ENCODE peak calls at places on chromosomes 4 and X, in seven cellular contexts. R is lower lobe of right lung, X is HL-60, Y is AG09319, H is heart left ventricle, Q is foreskin keratinocyte, V is hepatocyte. E is an unnamed sample.

GRCh38 chr4:143406523-143406922 is 69.8 kb downstream of the GAB1 start:
- DNase-seq in Y (no peak), R (peak), Q (no peak), X (peak), H (peak), V (peak), E (peak)

GRCh38 chrX:121179972-121180371 is 132.6 kb downstream of the GLUD2 start:
- DNase-seq in H (no peak), X (no peak), V (no peak), R (no peak), Q (no peak), Y (no peak), E (no peak)

GRCh38 chr4:42280327-42281095 is 116.8 kb upstream of the SHISA3 start:
- DNase-seq in X (peak), V (peak), R (no peak), Y (no peak), H (no peak), Q (no peak), E (peak)

GRCh38 chr4:8067945-8068894 is 90.4 kb downstream of the ABLIM2 start:
- DNase-seq in V (no peak), Y (no peak), Q (no peak), H (no peak), X (no peak), R (peak), E (no peak)

GRCh38 chr4:2362286-2363055 is 56.0 kb downstream of the ZFYVE28 start:
- DNase-seq in Q (no peak), Y (no peak), H (no peak), X (no peak), R (peak), V (no peak), E (no peak)

GRCh38 chrX:154486396-154487207 is at the start of gene UBL4A:
- DNase-seq in Y (no peak), V (peak), X (peak), Q (no peak), R (peak), H (peak), E (peak)

GRCh38 chrX:19578956-19579355 is 63.6 kb upstream of the MAP3K15 start:
- DNase-seq in R (no peak), X (no peak), Y (no peak), Q (no peak), V (no peak), H (peak), E (no peak)

GRCh38 chr4:82373816-82374740 is at the start of gene HNRNPD:
- DNase-seq in V (peak), X (peak), Q (peak), Y (peak), R (peak), H (peak), E (peak)

GRCh38 chrX:66144258-66144657 is 19.8 kb upstream of the HEPH start:
- DNase-seq in H (no peak), X (no peak), Y (no peak), Q (no peak), R (no peak), V (no peak), E (no peak)

GRCh38 chr4:156223985-156224384 is 270.3 kb upstream of the CTSO start:
- DNase-seq in V (no peak), Y (no peak), X (no peak), H (no peak), R (no peak), Q (peak), E (no peak)

GRCh38 chrX:54715621-54716020 is 82.4 kb downstream of the ITIH6 start:
- DNase-seq in Q (peak), Y (no peak), R (no peak), X (no peak), V (no peak), H (no peak), E (no peak)

GRCh38 chr4:92461732-92462131 is 158.0 kb downstream of the GRID2 start:
- DNase-seq in H (no peak), V (no peak), Q (no peak), X (no peak), R (no peak), Y (no peak), E (no peak)

GRCh38 chr4:15434086-15434485 is 6.3 kb downstream of the C1QTNF7 start:
- DNase-seq in H (no peak), V (no peak), X (no peak), Y (peak), Q (no peak), R (no peak), E (no peak)

GRCh38 chr4:134490863-134491262 is 289.3 kb upstream of the PABPC4L start:
- DNase-seq in Y (no peak), Q (no peak), H (no peak), V (no peak), R (no peak), X (no peak), E (no peak)

GRCh38 chrX:65993915-65994460 is 45.9 kb downstream of the VSIG4 start:
- DNase-seq in Y (no peak), H (no peak), V (no peak), Q (no peak), X (no peak), R (no peak), E (peak)

GRCh38 chr4:10456270-10457254 is 664 bp downstream of the ZNF518B start:
- DNase-seq in V (peak), Q (no peak), X (peak), Y (no peak), H (peak), R (peak), E (peak)

GRCh38 chr4:68283714-68284113 is 38.2 kb upstream of the TMPRSS11B start:
- DNase-seq in Q (peak), Y (no peak), V (no peak), H (no peak), R (no peak), X (no peak), E (no peak)

GRCh38 chrX:72255445-72255844 is 16.6 kb upstream of the ERCC6L start:
- DNase-seq in R (peak), Y (no peak), X (no peak), Q (no peak), V (no peak), H (no peak), E (peak)

GRCh38 chr4:145888393-145888792 is 50.2 kb downstream of the ZNF827 start:
- DNase-seq in R (no peak), V (no peak), X (no peak), Y (no peak), Q (no peak), H (no peak), E (no peak)

GRCh38 chr4:143375326-143376073 is 38.8 kb downstream of the GAB1 start:
- DNase-seq in X (peak), H (no peak), R (no peak), V (no peak), Y (no peak), Q (no peak), E (peak)

GRCh38 chrX:55135171-55135570 is 46.4 kb downstream of the PAGE2 start:
- DNase-seq in X (no peak), H (peak), R (no peak), Y (no peak), V (peak), Q (no peak), E (peak)

GRCh38 chr4:20483416-20483815 is 216.8 kb upstream of the PACRGL start:
- DNase-seq in Y (no peak), X (no peak), Q (no peak), H (no peak), R (no peak), V (no peak), E (no peak)

GRCh38 chrX:77572322-77572721 is 125.1 kb downstream of the FGF16 start:
- DNase-seq in X (no peak), Q (peak), Y (no peak), H (no peak), R (no peak), V (no peak), E (no peak)

GRCh38 chrX:10296581-10296980 is 139.8 kb downstream of the CLCN4 start:
- DNase-seq in R (no peak), H (no peak), V (no peak), Q (no peak), Y (peak), X (no peak), E (no peak)

GRCh38 chr4:147496500-147496899 is 15.6 kb downstream of the EDNRA start:
- DNase-seq in V (no peak), R (no peak), Q (no peak), X (no peak), Y (no peak), H (no peak), E (no peak)

GRCh38 chrX:111123125-111123524 is 27.1 kb downstream of the PAK3 start:
- DNase-seq in Y (no peak), H (no peak), Q (no peak), R (no peak), X (no peak), V (no peak), E (peak)

GRCh38 chrX:79161655-79162054 is 17.2 kb downstream of the GPR174 start:
- DNase-seq in Y (no peak), X (no peak), H (no peak), Q (no peak), R (no peak), V (no peak), E (peak)

GRCh38 chr4:7647932-7648812 is 213.4 kb upstream of the PSAPL1 start:
- DNase-seq in Y (peak), H (no peak), R (no peak), X (peak), V (peak), Q (no peak), E (peak)

GRCh38 chr4:136505020-136505419 is 1027.3 kb downstream of the PCDH18 start:
- DNase-seq in H (no peak), Q (peak), V (no peak), Y (no peak), X (no peak), R (no peak), E (no peak)

GRCh38 chr4:1731180-1731579 is 9.9 kb downstream of the TACC3 start:
- DNase-seq in V (no peak), Y (no peak), Q (no peak), X (no peak), R (no peak), H (no peak), E (no peak)

GRCh38 chr4:79317711-79318110 is 8.2 kb downstream of the NAA11 start:
- DNase-seq in Y (no peak), X (no peak), Q (no peak), V (no peak), R (no peak), H (no peak), E (no peak)

GRCh38 chr4:126604273-126604867 is 1028.4 kb upstream of the INTU start:
- DNase-seq in X (peak), Y (peak), H (no peak), R (no peak), Q (no peak), V (peak), E (no peak)

GRCh38 chrX:123487674-123488073 is 245.2 kb downstream of the THOC2 start:
- DNase-seq in Y (no peak), R (no peak), V (no peak), X (no peak), Q (no peak), H (no peak), E (no peak)

DNA sequence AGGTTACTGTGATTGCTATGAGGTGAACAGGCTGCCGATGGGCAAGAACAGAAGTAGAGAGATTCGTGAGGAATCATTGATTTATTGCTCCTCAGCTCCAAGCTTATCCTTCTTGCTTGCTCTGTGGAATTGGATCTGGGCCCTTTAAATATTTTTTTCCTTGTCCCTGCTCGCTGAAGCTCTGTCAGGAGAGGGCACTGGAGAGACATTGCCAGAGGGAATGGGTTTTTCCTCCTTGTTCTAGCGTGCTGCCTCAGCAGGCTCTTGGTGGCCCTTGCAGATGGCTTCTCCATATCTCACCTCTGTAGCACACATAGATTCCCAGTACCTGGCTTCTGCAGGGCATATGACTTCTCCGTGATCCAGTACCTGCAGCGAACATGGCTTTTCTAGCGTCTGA is 67.4 kb downstream of the CNGA2 start:
- DNase-seq in H (no peak), X (no peak), Q (no peak), Y (no peak), R (no peak), V (no peak), E (no peak)
- TF ChIP-seq CTCF in H (no peak), X (no peak), Q (peak), Y (peak), R (no peak), V (no peak), E (no peak)

GRCh38 chrX:132294192-132294591 is 74.9 kb upstream of the RAP2C start:
- DNase-seq in V (no peak), Y (no peak), H (no peak), Q (no peak), X (no peak), R (no peak), E (no peak)
- TF ChIP-seq CTCF in V (no peak), Y (no peak), H (no peak), Q (no peak), X (no peak), R (no peak), E (no peak)

DNA sequence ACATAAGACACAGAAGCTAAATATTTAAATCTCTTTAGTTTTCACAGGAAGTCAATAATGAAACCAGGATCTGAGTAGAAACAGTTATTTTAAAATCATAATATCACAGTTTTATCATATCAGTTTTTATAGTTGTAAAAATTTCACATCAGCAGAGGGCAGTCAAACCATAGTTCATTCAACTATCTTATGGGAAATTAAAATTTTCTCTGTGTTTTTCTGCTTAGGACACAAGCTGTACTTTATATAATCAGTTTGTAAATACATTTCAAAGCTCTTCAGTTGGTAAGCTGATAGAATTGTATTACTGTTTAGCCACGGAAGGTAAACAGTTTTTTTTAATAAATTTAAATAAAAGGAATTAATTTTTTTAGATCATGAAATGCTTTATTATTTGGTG is 204.8 kb upstream of the NUDT6 start:
- DNase-seq in Y (no peak), H (no peak), V (no peak), X (no peak), Q (no peak), R (no peak), E (no peak)
- TF ChIP-seq CTCF in Y (peak), H (no peak), V (peak), X (no peak), Q (peak), R (peak), E (no peak)

DNA sequence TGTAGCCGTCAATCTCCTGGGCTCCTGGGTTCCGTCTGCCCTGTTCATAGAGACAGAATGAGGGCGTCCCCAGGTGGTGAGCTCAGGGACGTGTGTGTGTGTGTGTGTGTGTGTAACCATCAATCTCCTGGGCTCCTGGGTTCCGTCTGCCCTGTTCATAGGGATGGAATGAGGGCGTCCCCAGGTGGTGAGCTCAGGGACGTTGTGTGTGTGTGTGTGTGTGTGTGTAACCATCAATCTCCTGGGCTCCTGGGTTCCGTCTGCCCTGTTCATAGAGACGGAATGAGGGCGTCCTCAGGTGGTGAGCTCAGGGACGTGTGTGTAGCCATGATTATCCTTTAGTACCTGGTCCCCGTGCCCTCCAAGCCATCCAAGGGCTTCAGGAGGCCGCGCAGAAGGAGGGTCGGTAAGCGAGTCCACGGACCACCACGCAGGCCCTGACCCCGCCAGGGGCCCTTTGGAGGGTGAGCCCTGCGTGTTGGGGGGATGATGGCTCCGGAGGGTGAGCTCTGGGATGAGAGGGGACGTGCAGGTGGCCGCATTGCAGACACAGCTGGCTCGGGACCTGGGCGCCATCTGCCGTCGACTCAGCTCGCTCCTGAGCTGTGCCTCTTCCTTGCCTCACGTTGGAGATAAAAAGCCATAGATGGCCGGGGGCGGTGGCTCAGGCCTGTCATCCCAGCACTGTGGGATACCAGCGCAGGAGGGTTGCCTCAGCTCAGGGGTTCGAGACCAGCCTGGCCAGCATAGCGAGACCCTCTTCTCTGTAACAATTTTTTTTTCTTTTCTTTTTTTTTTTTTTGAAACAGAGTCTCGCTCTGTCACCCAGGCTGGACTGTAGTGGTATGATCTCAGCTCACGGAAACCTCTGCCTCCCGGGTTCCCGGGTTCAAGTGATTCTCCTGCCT is 5.4 kb upstream of the GTPBP6 start:
- DNase-seq in V (peak), X (no peak), R (peak), Q (peak), Y (peak), H (no peak), E (peak)
- TF ChIP-seq CTCF in V (peak), X (no peak), R (no peak), Q (no peak), Y (peak), H (no peak), E (no peak)

DNA sequence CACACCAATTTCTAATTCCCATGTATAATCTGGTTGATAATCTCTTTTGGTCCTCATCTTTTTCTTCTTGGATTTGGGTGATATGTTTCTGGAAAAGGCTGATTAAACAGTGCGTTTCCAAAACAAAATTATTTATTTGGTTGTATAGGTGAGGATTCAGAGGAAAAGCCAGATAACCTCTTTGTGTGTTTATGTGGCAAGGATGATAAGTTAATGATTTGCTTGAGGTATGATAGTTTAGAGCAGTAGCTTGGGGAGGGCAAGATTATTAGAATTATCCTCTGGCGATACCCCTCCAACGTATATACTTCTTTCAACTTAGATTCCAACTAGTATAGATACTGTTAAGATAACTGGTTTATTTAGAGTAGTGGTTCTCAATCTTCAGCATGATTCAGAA is 53.3 kb downstream of the SLC4A4 start:
- DNase-seq in V (no peak), Y (no peak), Q (no peak), H (no peak), R (no peak), X (no peak), E (no peak)
- TF ChIP-seq CTCF in V (no peak), Y (no peak), Q (no peak), H (no peak), R (no peak), X (no peak), E (no peak)

GRCh38 chr4:84159767-84160166 is 339.3 kb downstream of the NKX6-1 start:
- DNase-seq in X (no peak), R (no peak), Q (no peak), Y (no peak), V (peak), H (no peak), E (no peak)
- TF ChIP-seq CTCF in X (no peak), R (no peak), Q (peak), Y (no peak), V (peak), H (no peak), E (no peak)

DNA sequence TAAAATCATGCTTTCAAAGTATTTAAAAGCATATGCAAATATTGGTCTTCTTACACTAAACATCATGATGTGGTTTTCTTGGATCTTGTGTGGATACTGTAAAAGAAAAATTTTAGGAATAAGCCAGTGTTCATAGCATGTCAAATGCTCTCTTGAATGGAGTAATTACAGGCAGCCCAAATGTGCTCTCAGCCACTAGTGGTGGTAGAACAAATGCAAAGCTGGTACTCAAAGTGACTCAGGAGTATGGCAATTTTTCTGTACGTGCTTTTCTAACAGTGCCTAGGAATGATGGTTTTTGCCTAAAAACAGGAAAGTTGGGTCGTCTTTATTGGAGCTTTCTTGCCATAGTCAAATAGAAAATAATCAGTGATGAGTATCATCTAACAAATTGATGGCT is 19.9 kb downstream of the PGRMC2 start:
- DNase-seq in X (no peak), Q (no peak), H (no peak), V (no peak), Y (no peak), R (no peak), E (no peak)
- TF ChIP-seq CTCF in X (no peak), Q (no peak), H (no peak), V (no peak), Y (no peak), R (no peak), E (no peak)

DNA sequence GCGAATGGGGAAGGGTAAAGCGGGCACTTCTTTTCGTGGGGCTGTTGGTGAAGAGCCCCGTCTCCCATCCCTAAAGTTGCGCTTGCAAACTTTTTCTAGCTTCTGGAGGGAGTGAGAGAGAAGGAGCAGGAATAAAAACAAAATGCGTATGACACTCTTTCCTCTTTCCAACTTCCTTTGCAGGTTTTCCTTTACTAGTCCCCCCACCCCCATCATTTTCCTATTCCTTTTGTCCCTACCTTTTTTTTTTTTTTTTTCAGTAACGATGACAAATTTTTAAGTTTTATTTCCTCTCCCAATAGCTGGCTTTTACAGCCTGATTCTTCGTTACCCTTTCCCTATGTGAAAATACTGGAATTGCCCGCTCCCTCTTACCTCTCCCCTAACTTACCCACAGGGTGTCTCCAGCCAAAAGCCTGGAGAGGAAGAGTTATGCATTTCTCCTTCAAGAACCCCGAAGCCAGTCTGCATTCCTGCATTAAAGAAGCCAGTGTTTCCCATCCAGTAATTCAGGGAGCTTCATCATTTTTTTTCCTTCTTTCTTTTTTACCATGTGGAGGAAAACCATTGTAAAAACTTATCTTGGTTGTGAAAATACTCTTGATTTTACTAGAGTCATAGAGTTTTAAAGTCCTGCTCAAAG is 647 bp upstream of the ARSJ start:
- DNase-seq in R (no peak), Y (no peak), H (no peak), X (no peak), Q (no peak), V (no peak), E (no peak)
- TF ChIP-seq CTCF in R (no peak), Y (no peak), H (no peak), X (no peak), Q (no peak), V (no peak), E (no peak)

GRCh38 chrX:48468693-48469691 is 1.1 kb downstream of the SLC38A5 start:
- DNase-seq in Y (no peak), Q (no peak), V (no peak), X (peak), R (no peak), H (no peak), E (peak)
- TF ChIP-seq CTCF in Y (peak), Q (peak), V (no peak), X (no peak), R (no peak), H (no peak), E (no peak)

E was measured in activated CD8-positive, alpha-beta T cell treated with anti-CD3 and anti-CD28 coated beads for 36 hours.